ENCODE peak calls at places on chromosomes 13 and 19, in four cellular contexts. Q is heart left ventricle, L is progenitor cell of endocrine pancreas, W is hypothalamus. E is an unnamed sample.

GRCh38 chr19:54002495-54003315 is 11.3 kb downstream of the CACNG6 start:
- DNase-seq in Q (no peak), L (no peak), W (no peak), E (no peak)

GRCh38 chr13:27425151-27425917 is 915 bp downstream of the GTF3A start:
- DNase-seq in Q (no peak), W (no peak), L (no peak), E (no peak)

GRCh38 chr13:47413112-47413511 is 516.3 kb upstream of the HTR2A start:
- DNase-seq in W (no peak), L (no peak), Q (no peak), E (no peak)

GRCh38 chr19:16521715-16522289 is 20.4 kb downstream of the CHERP start:
- DNase-seq in L (no peak), Q (no peak), W (no peak), E (no peak)

GRCh38 chr19:3458229-3458555 is 22.1 kb downstream of the SMIM24 start:
- DNase-seq in L (no peak), W (no peak), Q (no peak), E (no peak)

GRCh38 chr19:11375143-11375948 is 880 bp downstream of the SWSAP1 start:
- DNase-seq in L (no peak), W (peak), Q (peak), E (peak)

GRCh38 chr19:8145969-8146368 is 3.4 kb downstream of the FBN3 start:
- DNase-seq in W (no peak), Q (no peak), L (no peak), E (no peak)

GRCh38 chr19:3167533-3168272 is 10.9 kb upstream of the S1PR4 start:
- DNase-seq in L (no peak), Q (no peak), W (no peak), E (no peak)

GRCh38 chr13:50400035-50400726 is 384.9 kb downstream of the KCNRG start:
- DNase-seq in Q (peak), W (peak), L (no peak), E (peak)

GRCh38 chr19:16376649-16377048 is 52.0 kb downstream of the KLF2 start:
- DNase-seq in Q (no peak), W (no peak), L (no peak), E (no peak)

GRCh38 chr19:51339313-51339686 is 2.6 kb downstream of the VSIG10L start:
- DNase-seq in Q (no peak), W (no peak), L (no peak), E (no peak)

GRCh38 chr19:19033176-19033425 is 216 bp downstream of the SUGP2 start:
- DNase-seq in Q (no peak), W (no peak), L (no peak), E (no peak)

GRCh38 chr13:90801621-90802020 is 545.9 kb upstream of the MIR17HG start:
- DNase-seq in W (no peak), Q (no peak), L (no peak), E (no peak)

GRCh38 chr19:58572818-58573657 is at the start of gene MZF1:
- DNase-seq in W (no peak), L (peak), Q (peak), E (no peak)

GRCh38 chr13:75771818-75772217 is 135.7 kb downstream of the LMO7 start:
- DNase-seq in Q (no peak), L (no peak), W (no peak), E (no peak)

GRCh38 chr19:7419777-7420439 is 68.9 kb downstream of the PEX11G start:
- DNase-seq in W (no peak), L (no peak), Q (no peak), E (no peak)

E was measured in amygdala.